ENCODE peak calls at places on chromosomes 4 and X, in seven cellular contexts. G, A, Z, D, W, N and P are unnamed samples.

GRCh38 chr4:150068300-150068699 is 9.9 kb upstream of the DCLK2 start:
- DNase-seq in G (no peak), A (no peak), Z (no peak), D (no peak), W (no peak), N (no peak), P (no peak)

GRCh38 chr4:3115637-3116300 is 41.3 kb downstream of the HTT start:
- DNase-seq in G (no peak), A (no peak), Z (no peak), D (no peak), W (no peak), N (no peak), P (no peak)

GRCh38 chr4:159481936-159482335 is 379.1 kb downstream of the RAPGEF2 start:
- DNase-seq in G (no peak), A (no peak), Z (no peak), D (no peak), W (no peak), N (peak), P (no peak)

GRCh38 chr4:30714408-30715031 is 5.6 kb upstream of the PCDH7 start:
- DNase-seq in G (peak), A (no peak), Z (no peak), D (no peak), W (no peak), N (peak), P (no peak)

GRCh38 chr4:168629561-168629960 is 132.7 kb downstream of the PALLD start:
- DNase-seq in G (no peak), A (no peak), Z (no peak), D (no peak), W (no peak), N (no peak), P (no peak)

GRCh38 chr4:100511906-100512305 is 5.9 kb downstream of the EMCN start:
- DNase-seq in G (no peak), A (no peak), Z (no peak), D (no peak), W (no peak), N (no peak), P (no peak)

GRCh38 chr4:156182269-156182668 is 228.6 kb upstream of the CTSO start:
- DNase-seq in G (no peak), A (no peak), Z (no peak), D (no peak), W (no peak), N (no peak), P (no peak)

GRCh38 chr4:48079972-48080391 is 54.1 kb downstream of the TXK start:
- DNase-seq in G (no peak), A (no peak), Z (no peak), D (no peak), W (no peak), N (no peak), P (no peak)

GRCh38 chr4:101217353-101218031 is 129.8 kb downstream of the PPP3CA start:
- DNase-seq in G (no peak), A (no peak), Z (no peak), D (no peak), W (no peak), N (no peak), P (no peak)

DNA sequence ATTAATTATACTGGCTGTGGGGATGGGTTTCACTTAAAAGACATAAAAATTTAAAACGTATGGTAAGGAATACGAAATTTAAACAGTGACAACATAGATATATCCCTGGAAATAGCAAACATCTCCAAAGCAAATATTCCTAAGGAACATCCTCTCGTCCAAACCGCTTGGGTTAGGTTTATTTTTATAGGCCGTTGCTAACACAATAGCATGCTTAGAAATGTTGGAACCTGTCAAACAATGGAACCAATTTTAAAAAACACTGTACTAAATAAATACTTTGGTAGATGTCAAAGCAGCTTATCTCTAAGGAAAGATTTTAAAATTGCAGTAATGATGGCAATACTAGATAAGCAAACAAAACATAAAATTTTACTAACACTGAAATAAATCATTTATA is 45.4 kb downstream of the SEC24D start:
- DNase-seq in G (no peak), A (no peak), Z (no peak), D (no peak), W (no peak), N (no peak), P (no peak)
- H3K27ac ChIP-seq in G (peak), A (no peak), Z (no peak), D (no peak), W (no peak), N (no peak), P (no peak)

DNA sequence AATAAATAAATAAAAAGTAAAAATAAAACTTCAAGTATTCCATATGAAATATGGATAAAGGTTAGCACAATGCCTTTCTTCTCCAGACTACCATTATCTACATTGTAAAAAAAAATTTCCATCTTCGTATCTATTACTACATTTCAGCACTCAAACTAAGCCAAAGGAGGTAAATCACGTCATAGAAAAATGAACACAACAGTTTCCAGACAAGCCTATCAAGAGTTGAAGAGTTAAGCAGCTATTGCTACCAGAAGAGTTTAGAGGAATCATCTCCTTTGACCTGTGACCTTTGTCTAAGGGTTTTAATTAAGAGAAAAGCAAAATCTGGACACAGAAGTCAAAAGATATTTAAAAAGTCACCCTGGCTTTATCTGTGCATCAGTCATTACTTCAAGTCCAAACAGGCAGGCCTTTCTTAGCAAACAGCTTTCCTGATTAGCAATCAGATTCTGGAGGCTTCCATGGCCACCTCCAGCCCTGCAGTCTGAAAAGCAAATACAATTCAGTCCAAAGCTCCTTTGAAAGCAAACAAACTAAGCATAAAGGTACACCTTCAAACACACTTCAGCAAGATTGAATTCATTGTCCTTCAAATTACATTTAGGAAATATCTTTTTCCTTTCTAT is 82.2 kb downstream of the APBB2 start:
- DNase-seq in G (no peak), A (no peak), Z (peak), D (no peak), W (no peak), N (no peak), P (no peak)
- H3K27ac ChIP-seq in G (no peak), A (no peak), Z (peak), D (no peak), W (no peak), N (no peak), P (no peak)

DNA sequence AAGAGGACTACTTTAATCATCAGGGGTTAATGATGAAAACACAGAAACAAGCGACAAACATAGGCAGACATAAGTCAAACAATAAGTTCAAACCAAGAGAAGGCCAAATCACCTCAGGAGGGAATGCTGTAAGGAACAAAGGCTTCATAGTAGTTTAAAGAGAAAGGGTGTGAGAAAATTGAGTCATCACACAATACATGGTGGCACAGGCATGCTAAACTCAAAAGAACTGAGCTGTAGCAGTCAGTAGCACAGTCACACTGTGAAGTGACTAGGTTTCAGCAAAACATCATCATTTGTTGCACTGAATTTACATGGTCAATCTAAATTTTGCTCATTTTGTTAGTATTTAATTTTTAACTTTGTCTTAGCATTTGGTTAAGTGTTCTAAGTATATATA is 24.2 kb downstream of the SMC1A start:
- DNase-seq in G (no peak), A (no peak), Z (no peak), D (no peak), W (no peak), N (no peak), P (no peak)
- H3K27ac ChIP-seq in G (no peak), A (no peak), Z (no peak), D (no peak), W (no peak), N (no peak), P (no peak)

DNA sequence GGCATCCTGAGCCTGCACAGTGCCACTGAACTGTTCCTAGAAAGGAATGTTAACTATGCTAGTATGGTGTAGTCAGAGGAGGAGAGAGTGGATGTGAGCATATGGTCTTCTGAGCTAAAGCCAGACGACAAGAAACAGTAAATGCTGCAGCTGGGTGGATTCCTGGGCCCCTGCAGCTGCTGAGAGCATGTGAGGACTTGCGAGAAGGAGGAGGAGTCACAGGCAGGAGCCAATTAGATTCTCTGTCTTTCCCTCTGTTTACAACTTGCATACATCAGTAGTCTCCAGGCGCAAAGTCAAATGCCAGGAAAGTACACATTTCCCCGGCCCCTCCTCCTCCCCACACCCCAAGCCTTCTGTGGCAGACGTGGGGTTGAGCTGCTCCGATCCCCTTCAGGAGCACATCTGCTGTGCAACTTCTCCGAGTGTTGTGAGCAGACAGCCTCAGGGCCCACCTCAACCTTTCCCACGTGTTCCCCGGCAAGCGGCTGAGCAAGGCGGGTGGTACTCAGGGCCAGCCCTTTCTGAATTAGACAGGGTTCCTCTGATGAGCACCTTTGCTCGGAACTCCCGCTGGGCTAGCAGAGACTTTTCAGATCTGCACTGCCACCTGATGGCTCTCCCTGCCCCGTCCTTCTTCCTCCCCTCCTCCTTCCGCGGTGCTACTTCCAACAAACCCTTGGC is 108.7 kb upstream of the ATP6AP2 start:
- DNase-seq in G (peak), A (peak), Z (no peak), D (no peak), W (peak), N (peak), P (no peak)
- H3K27ac ChIP-seq in G (peak), A (no peak), Z (no peak), D (no peak), W (peak), N (no peak), P (no peak)

GRCh38 chr4:105991726-105992125 is 96.5 kb downstream of the NPNT start:
- DNase-seq in G (no peak), A (no peak), Z (no peak), D (no peak), W (no peak), N (no peak), P (no peak)

GRCh38 chr4:105992641-105993305 is 97.5 kb downstream of the NPNT start:
- DNase-seq in G (no peak), A (no peak), Z (no peak), D (no peak), W (no peak), N (no peak), P (no peak)

GRCh38 chr4:105990933-105991332 is 95.7 kb downstream of the NPNT start:
- DNase-seq in G (peak), A (no peak), Z (peak), D (no peak), W (peak), N (no peak), P (no peak)

GRCh38 chr4:105989411-105990242 is 94.4 kb downstream of the NPNT start:
- DNase-seq in G (no peak), A (no peak), Z (no peak), D (no peak), W (no peak), N (no peak), P (no peak)

GRCh38 chr4:105988671-105989070 is 93.4 kb downstream of the NPNT start:
- DNase-seq in G (no peak), A (no peak), Z (no peak), D (no peak), W (no peak), N (no peak), P (no peak)
- H3K27ac ChIP-seq in G (peak), A (no peak), Z (no peak), D (no peak), W (no peak), N (no peak), P (no peak)

DNA sequence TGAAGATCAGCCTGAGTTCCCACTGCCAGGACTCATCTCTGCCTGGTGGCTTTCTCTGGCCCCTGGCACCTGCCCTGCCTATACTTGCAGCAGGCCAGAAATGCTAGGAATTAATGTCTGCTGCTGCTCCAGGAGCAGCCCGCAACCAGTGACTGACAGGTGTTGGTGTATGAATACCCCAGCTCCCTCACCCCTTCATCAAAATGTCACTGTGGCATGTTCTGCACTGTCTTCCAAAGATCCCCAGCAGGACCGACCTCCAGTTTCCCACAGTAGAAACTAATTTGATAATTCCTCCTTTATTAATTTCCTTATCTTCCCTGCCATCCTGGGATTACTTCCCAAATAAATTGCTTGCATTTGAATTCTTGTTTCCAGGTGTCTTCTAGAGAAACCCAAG is 425.4 kb downstream of the BCOR start:
- DNase-seq in G (no peak), A (no peak), Z (no peak), D (no peak), W (no peak), N (no peak), P (no peak)
- H3K27ac ChIP-seq in G (no peak), A (no peak), Z (no peak), D (no peak), W (no peak), N (no peak), P (no peak)